ENCODE peak calls at places on chromosome 7, in seven cellular contexts. One of them, this sample, is unnamed.
A peak's percentile ranks its signal among the peaks of the same experiment; 100 is the strongest.

GRCh38 chr7:151085691-151086620 is at the start of gene AGAP3:
- DNase-seq in adrenal gland: peak; percentile 92
- DNase-seq in transverse colon: peak; percentile 90
- DNase-seq in gastrocnemius medialis: peak; percentile 86
- DNase-seq in Peyer's patch: peak; percentile 91
- DNase-seq in suprapubic skin: peak; percentile 94
- DNase-seq in prostate gland: peak; percentile 87
- DNase-seq in this sample: peak; percentile 90

GRCh38 chr7:2711895-2712675 is 24.1 kb downstream of the AMZ1 start:
- DNase-seq in prostate gland: no peak
- DNase-seq in adrenal gland: no peak
- DNase-seq in gastrocnemius medialis: no peak
- DNase-seq in suprapubic skin: no peak
- DNase-seq in Peyer's patch: no peak
- DNase-seq in transverse colon: no peak
- DNase-seq in this sample: no peak

GRCh38 chr7:6576024-6576866 is 1.0 kb upstream of the ZDHHC4 start:
- DNase-seq in adrenal gland: no peak
- DNase-seq in suprapubic skin: no peak
- DNase-seq in Peyer's patch: no peak
- DNase-seq in transverse colon: no peak
- DNase-seq in prostate gland: no peak
- DNase-seq in gastrocnemius medialis: no peak
- DNase-seq in this sample: no peak

GRCh38 chr7:149495785-149496641 is 1.6 kb downstream of the ZNF746 start:
- DNase-seq in gastrocnemius medialis: peak; percentile 55
- DNase-seq in transverse colon: peak; percentile 62
- DNase-seq in prostate gland: peak; percentile 50
- DNase-seq in adrenal gland: peak; percentile 65
- DNase-seq in suprapubic skin: peak; percentile 87
- DNase-seq in Peyer's patch: peak; percentile 75
- DNase-seq in this sample: peak; percentile 58

GRCh38 chr7:47782792-47783191 is 165.5 kb downstream of the PKD1L1 start:
- DNase-seq in gastrocnemius medialis: no peak
- DNase-seq in adrenal gland: no peak
- DNase-seq in transverse colon: no peak
- DNase-seq in prostate gland: no peak
- DNase-seq in Peyer's patch: no peak
- DNase-seq in suprapubic skin: no peak
- DNase-seq in this sample: no peak

GRCh38 chr7:78465894-78466293 is 667.3 kb downstream of the PHTF2 start:
- DNase-seq in Peyer's patch: no peak
- DNase-seq in gastrocnemius medialis: no peak
- DNase-seq in suprapubic skin: no peak
- DNase-seq in prostate gland: no peak
- DNase-seq in adrenal gland: no peak
- DNase-seq in transverse colon: no peak
- DNase-seq in this sample: no peak

GRCh38 chr7:151410405-151411390 is 860 bp upstream of the WDR86 start:
- DNase-seq in gastrocnemius medialis: no peak
- DNase-seq in prostate gland: no peak
- DNase-seq in transverse colon: no peak
- DNase-seq in adrenal gland: no peak
- DNase-seq in Peyer's patch: no peak
- DNase-seq in suprapubic skin: peak; percentile 63
- DNase-seq in this sample: no peak

GRCh38 chr7:71479231-71479630 is 347.3 kb downstream of the GALNT17 start:
- DNase-seq in Peyer's patch: no peak
- DNase-seq in gastrocnemius medialis: no peak
- DNase-seq in adrenal gland: no peak
- DNase-seq in prostate gland: no peak
- DNase-seq in transverse colon: no peak
- DNase-seq in suprapubic skin: no peak
- DNase-seq in this sample: no peak

GRCh38 chr7:72919256-72919775 is 5.6 kb upstream of the POM121 start:
- DNase-seq in prostate gland: no peak
- DNase-seq in Peyer's patch: no peak
- DNase-seq in transverse colon: no peak
- DNase-seq in gastrocnemius medialis: no peak
- DNase-seq in adrenal gland: no peak
- DNase-seq in suprapubic skin: no peak
- DNase-seq in this sample: no peak

GRCh38 chr7:72925546-72926120 is 738 bp downstream of the POM121 start:
- DNase-seq in gastrocnemius medialis: no peak
- DNase-seq in adrenal gland: no peak
- DNase-seq in Peyer's patch: no peak
- DNase-seq in transverse colon: no peak
- DNase-seq in prostate gland: no peak
- DNase-seq in suprapubic skin: no peak
- DNase-seq in this sample: no peak

GRCh38 chr7:72924417-72924747 is 513 bp upstream of the POM121 start:
- DNase-seq in prostate gland: no peak
- DNase-seq in suprapubic skin: no peak
- DNase-seq in gastrocnemius medialis: no peak
- DNase-seq in transverse colon: no peak
- DNase-seq in Peyer's patch: no peak
- DNase-seq in adrenal gland: no peak
- DNase-seq in this sample: no peak

GRCh38 chr7:72924748-72925545 is at the start of gene POM121:
- DNase-seq in adrenal gland: peak; percentile 85
- DNase-seq in Peyer's patch: peak; percentile 95
- DNase-seq in gastrocnemius medialis: peak; percentile 79
- DNase-seq in transverse colon: peak; percentile 86
- DNase-seq in suprapubic skin: peak; percentile 87
- DNase-seq in prostate gland: peak; percentile 78
- DNase-seq in this sample: peak; percentile 85
- TF ChIP-seq POLR2A in adrenal gland: peak; percentile 88
- TF ChIP-seq POLR2A in Peyer's patch: peak; percentile 63
- TF ChIP-seq POLR2A in gastrocnemius medialis: peak; percentile 75
- TF ChIP-seq POLR2A in transverse colon: peak; percentile 58
- TF ChIP-seq POLR2A in suprapubic skin: peak; percentile 57
- TF ChIP-seq POLR2A in prostate gland: peak; percentile 46
- TF ChIP-seq POLR2A in this sample: peak; percentile 73

GRCh38 chr7:1362301-1362700 is 97.0 kb downstream of the MICALL2 start:
- DNase-seq in transverse colon: no peak
- DNase-seq in prostate gland: no peak
- DNase-seq in Peyer's patch: no peak
- DNase-seq in gastrocnemius medialis: no peak
- DNase-seq in adrenal gland: no peak
- DNase-seq in suprapubic skin: no peak
- DNase-seq in this sample: no peak
- H3K27me3 ChIP-seq in transverse colon: peaks cover 31% of the 10 kb centered on the region
- H3K27me3 ChIP-seq in prostate gland: peaks cover 4% of the 10 kb centered on the region
- H3K27me3 ChIP-seq in Peyer's patch: no peaks in the 10 kb centered on the region
- H3K27me3 ChIP-seq in gastrocnemius medialis: peaks cover 26% of the 10 kb centered on the region
- H3K27me3 ChIP-seq in adrenal gland: peaks cover 14% of the 10 kb centered on the region
- H3K27me3 ChIP-seq in suprapubic skin: peaks cover 44% of the 10 kb centered on the region
- H3K27me3 ChIP-seq in this sample: no peaks in the 10 kb centered on the region

GRCh38 chr7:32957326-32958045 is at the start of gene FKBP9:
- DNase-seq in Peyer's patch: peak; percentile 91
- DNase-seq in adrenal gland: peak; percentile 93
- DNase-seq in gastrocnemius medialis: peak; percentile 68
- DNase-seq in transverse colon: peak; percentile 94
- DNase-seq in suprapubic skin: peak; percentile 87
- DNase-seq in prostate gland: peak; percentile 85
- DNase-seq in this sample: peak; percentile 74
- TF ChIP-seq POLR2A in Peyer's patch: peak; percentile 81
- TF ChIP-seq POLR2A in adrenal gland: peak; percentile 82
- TF ChIP-seq POLR2A in gastrocnemius medialis: peak; percentile 59
- TF ChIP-seq POLR2A in transverse colon: peak; percentile 70
- TF ChIP-seq POLR2A in suprapubic skin: no peak
- TF ChIP-seq POLR2A in prostate gland: peak; percentile 66
- TF ChIP-seq POLR2A in this sample: peak; percentile 62

GRCh38 chr7:155532792-155533119 is 13.6 kb downstream of the CNPY1 start:
- DNase-seq in suprapubic skin: no peak
- DNase-seq in gastrocnemius medialis: no peak
- DNase-seq in Peyer's patch: no peak
- DNase-seq in transverse colon: no peak
- DNase-seq in prostate gland: no peak
- DNase-seq in adrenal gland: no peak
- DNase-seq in this sample: no peak
- H3K27me3 ChIP-seq in suprapubic skin: peaks cover 93% of the 10 kb centered on the region
- H3K27me3 ChIP-seq in gastrocnemius medialis: peaks cover 45% of the 10 kb centered on the region
- H3K27me3 ChIP-seq in Peyer's patch: no peaks in the 10 kb centered on the region
- H3K27me3 ChIP-seq in transverse colon: peaks cover 98% of the 10 kb centered on the region
- H3K27me3 ChIP-seq in prostate gland: peaks cover 4% of the 10 kb centered on the region
- H3K27me3 ChIP-seq in adrenal gland: peaks cover 60% of the 10 kb centered on the region
- H3K27me3 ChIP-seq in this sample: no peaks in the 10 kb centered on the region

GRCh38 chr7:120400806-120401455 is 128.0 kb downstream of the KCND2 start:
- DNase-seq in suprapubic skin: no peak
- DNase-seq in Peyer's patch: no peak
- DNase-seq in adrenal gland: no peak
- DNase-seq in transverse colon: no peak
- DNase-seq in gastrocnemius medialis: no peak
- DNase-seq in prostate gland: no peak
- DNase-seq in this sample: no peak
- TF ChIP-seq POLR2A in suprapubic skin: no peak
- TF ChIP-seq POLR2A in Peyer's patch: no peak
- TF ChIP-seq POLR2A in adrenal gland: no peak
- TF ChIP-seq POLR2A in transverse colon: no peak
- TF ChIP-seq POLR2A in gastrocnemius medialis: no peak
- TF ChIP-seq POLR2A in prostate gland: no peak
- TF ChIP-seq POLR2A in this sample: no peak

GRCh38 chr7:128207609-128208008 is 33.5 kb upstream of the LEP start:
- DNase-seq in gastrocnemius medialis: no peak
- DNase-seq in transverse colon: no peak
- DNase-seq in adrenal gland: no peak
- DNase-seq in Peyer's patch: no peak
- DNase-seq in suprapubic skin: no peak
- DNase-seq in prostate gland: no peak
- DNase-seq in this sample: no peak
- H3K27me3 ChIP-seq in gastrocnemius medialis: peaks cover 10% of the 10 kb centered on the region
- H3K27me3 ChIP-seq in transverse colon: peaks cover 63% of the 10 kb centered on the region
- H3K27me3 ChIP-seq in adrenal gland: peaks cover 11% of the 10 kb centered on the region
- H3K27me3 ChIP-seq in Peyer's patch: no peaks in the 10 kb centered on the region
- H3K27me3 ChIP-seq in suprapubic skin: peaks cover 42% of the 10 kb centered on the region
- H3K27me3 ChIP-seq in prostate gland: peaks cover 11% of the 10 kb centered on the region
- H3K27me3 ChIP-seq in this sample: no peaks in the 10 kb centered on the region

This sample was measured in body of pancreas.